ENCODE peak calls at places on chromosomes 7 and 10, in eight cellular contexts. G is hepatocyte, X is MM.1S, D is neural progenitor cell, P is GM23338, W is PC-3, M is SK-N-SH, V is GM23248. Q is an unnamed sample.

GRCh38 chr10:29636178-29636577 is 1.4 kb upstream of the SVIL start:
- DNase-seq in W (peak; percentile 83), M (no peak), G (no peak), V (peak; percentile 82), D (no peak), X (no peak), P (no peak), Q (no peak)

GRCh38 chr10:114634607-114634974 is 23.5 kb downstream of the ABLIM1 start:
- DNase-seq in X (no peak), D (no peak), M (peak; percentile 24), W (peak; percentile 81), G (peak; percentile 89), V (peak; percentile 97), P (no peak), Q (peak; percentile 58)

GRCh38 chr10:24256619-24257018 is 47.7 kb downstream of the KIAA1217 start:
- DNase-seq in P (no peak), M (no peak), D (no peak), V (no peak), W (no peak), G (no peak), X (no peak), Q (no peak)

GRCh38 chr7:79709574-79710409 is 256.3 kb upstream of the MAGI2 start:
- DNase-seq in G (no peak), D (no peak), V (peak; percentile 19), W (peak; percentile 95), M (no peak), X (no peak), P (no peak), Q (peak; percentile 85)

GRCh38 chr7:151104411-151105235 is 18.3 kb downstream of the AGAP3 start:
- DNase-seq in W (no peak), V (peak; percentile 35), P (peak; percentile 91), G (no peak), M (no peak), D (peak; percentile 36), X (no peak), Q (no peak)

GRCh38 chr10:124152139-124152780 is 58.9 kb upstream of the CHST15 start:
- DNase-seq in M (no peak), V (peak; percentile 86), P (no peak), G (peak; percentile 77), X (no peak), W (peak; percentile 80), D (no peak), Q (peak; percentile 87)

GRCh38 chr10:113476673-113477072 is 76.2 kb upstream of the HABP2 start:
- DNase-seq in M (no peak), W (no peak), D (no peak), V (no peak), P (no peak), G (no peak), X (no peak), Q (no peak)

GRCh38 chr10:78224602-78225001 is 190.9 kb downstream of the RPS24 start:
- DNase-seq in P (no peak), W (no peak), V (peak; percentile 92), M (no peak), X (no peak), G (no peak), D (no peak), Q (no peak)

GRCh38 chr7:20030915-20031362 is 186.2 kb downstream of the MACC1 start:
- DNase-seq in V (peak; percentile 56), X (peak; percentile 29), D (no peak), M (no peak), W (peak; percentile 86), G (no peak), P (no peak), Q (peak; percentile 2)
- TF ChIP-seq EZH2phosphoT487 in V (peak; percentile 93), X (no peak), D (no peak), M (no peak), W (no peak), G (no peak), P (no peak), Q (no peak)

GRCh38 chr10:16933799-16934198 is 116.6 kb upstream of the RSU1 start:
- DNase-seq in P (no peak), V (no peak), G (no peak), W (no peak), X (no peak), D (no peak), M (no peak), Q (no peak)
- TF ChIP-seq EZH2phosphoT487 in P (no peak), V (no peak), G (no peak), W (no peak), X (no peak), D (no peak), M (no peak), Q (no peak)

GRCh38 chr7:100393233-100393905 is 20.1 kb downstream of the PILRA start:
- DNase-seq in W (no peak), G (no peak), X (no peak), P (no peak), D (no peak), V (no peak), M (no peak), Q (no peak)

GRCh38 chr7:100397336-100398081 is 24.2 kb downstream of the PILRA start:
- DNase-seq in P (peak; percentile 41), X (no peak), W (no peak), D (no peak), M (no peak), G (no peak), V (no peak), Q (no peak)

GRCh38 chr7:100398239-100398638 is 25.0 kb downstream of the PILRA start:
- DNase-seq in M (no peak), P (no peak), G (no peak), D (no peak), W (no peak), V (no peak), X (no peak), Q (no peak)

GRCh38 chr7:100394077-100394476 is 20.8 kb downstream of the PILRA start:
- DNase-seq in V (no peak), P (no peak), M (no peak), D (no peak), X (no peak), G (no peak), W (no peak), Q (no peak)

DNA sequence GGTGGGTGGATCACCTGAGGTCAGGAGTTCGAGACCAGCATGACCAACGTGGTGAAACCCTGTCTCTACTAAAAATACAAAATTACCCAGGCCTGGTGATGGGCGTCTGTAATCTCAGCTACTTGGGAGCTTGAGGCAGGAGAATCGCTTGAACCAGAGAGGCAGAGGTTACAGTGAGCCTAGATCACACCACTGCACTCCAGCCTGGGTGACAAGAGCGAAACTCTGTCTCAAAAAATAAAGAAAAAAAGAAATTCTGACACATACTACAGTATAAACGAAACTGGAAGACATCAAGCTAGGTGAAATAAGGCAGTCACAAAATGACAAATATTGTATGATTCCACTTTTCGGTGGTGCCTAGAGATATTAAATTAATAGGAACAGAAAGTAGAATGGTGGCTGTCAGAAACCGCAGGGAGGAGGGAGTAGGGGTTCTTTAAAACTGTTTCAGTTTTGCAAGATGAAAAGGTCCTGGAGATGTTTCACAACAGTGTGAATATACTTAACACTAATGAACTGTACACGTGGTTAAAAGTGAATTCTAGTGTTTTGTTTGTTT is 23.2 kb downstream of the PILRA start:
- DNase-seq in X (peak; percentile 87), V (no peak), M (no peak), D (no peak), W (no peak), G (no peak), P (no peak), Q (no peak)
- TF ChIP-seq EZH2phosphoT487 in X (no peak), V (no peak), M (no peak), D (no peak), W (no peak), G (no peak), P (no peak), Q (no peak)

GRCh38 chr10:70715853-70716795 is 43.8 kb downstream of the ADAMTS14 start:
- DNase-seq in P (peak; percentile 34), G (peak; percentile 23), X (no peak), M (no peak), W (peak; percentile 69), V (peak; percentile 57), D (peak; percentile 50), Q (peak; percentile 68)
- TF ChIP-seq EZH2phosphoT487 in P (no peak), G (no peak), X (no peak), M (no peak), W (no peak), V (no peak), D (no peak), Q (no peak)

GRCh38 chr10:86336341-86336740 is 30.3 kb downstream of the GRID1 start:
- DNase-seq in P (no peak), D (no peak), W (no peak), M (no peak), X (no peak), G (no peak), V (no peak), Q (no peak)
- TF ChIP-seq EZH2phosphoT487 in P (no peak), D (no peak), W (no peak), M (no peak), X (no peak), G (no peak), V (no peak), Q (no peak)

Q was measured in HCT116.